ENCODE peak calls at places on chromosomes 16 and 17, in four cellular contexts. H, S, N and Y are unnamed samples.
A peak's percentile ranks its signal among the peaks of the same experiment; 100 is the strongest.

GRCh38 chr17:77496831-77497577 is 356.2 kb downstream of the SEC14L1 start:
- DNase-seq in H (no peak), N (peak; percentile 38), S (no peak), Y (no peak)

GRCh38 chr16:22177968-22178934 is 15.9 kb downstream of the SDR42E2 start:
- DNase-seq in N (no peak), H (no peak), S (no peak), Y (no peak)

GRCh38 chr16:4320571-4321137 is 4.8 kb downstream of the GLIS2 start:
- DNase-seq in S (no peak), H (no peak), N (no peak), Y (no peak)

GRCh38 chr16:11361751-11362742 is 16.8 kb downstream of the RMI2 start:
- DNase-seq in H (peak; percentile 36), S (no peak), N (no peak), Y (no peak)

GRCh38 chr17:55246583-55246982 is 18.2 kb upstream of the HLF start:
- DNase-seq in H (no peak), N (no peak), S (no peak), Y (no peak)

GRCh38 chr17:27956601-27957445 is 63.7 kb upstream of the LYRM9 start:
- DNase-seq in S (no peak), N (peak; percentile 25), H (no peak), Y (no peak)

GRCh38 chr17:77437017-77437416 is 296.2 kb downstream of the SEC14L1 start:
- DNase-seq in N (peak; percentile 71), S (no peak), H (peak; percentile 80), Y (peak; percentile 89)

GRCh38 chr16:4780235-4780634 is 7.9 kb downstream of the SEPTIN12 start:
- DNase-seq in N (no peak), S (no peak), H (peak; percentile 30), Y (no peak)

GRCh38 chr16:84120023-84120422 is 3.3 kb upstream of the MBTPS1 start:
- DNase-seq in S (no peak), H (no peak), N (no peak), Y (no peak)

GRCh38 chr17:19304209-19304608 is 58.3 kb downstream of the B9D1 start:
- DNase-seq in H (peak; percentile 56), S (no peak), N (no peak), Y (no peak)

GRCh38 chr17:78133971-78134898 is 3.7 kb downstream of the TMC8 start:
- DNase-seq in H (peak; percentile 47), N (peak; percentile 84), S (no peak), Y (no peak)

GRCh38 chr17:41965694-41966375 is 760 bp upstream of the CNP start:
- DNase-seq in S (no peak), H (peak; percentile 63), N (peak; percentile 54), Y (no peak)

GRCh38 chr16:27218756-27219155 is 15.4 kb downstream of the KDM8 start:
- DNase-seq in S (no peak), H (no peak), N (no peak), Y (no peak)

DNA sequence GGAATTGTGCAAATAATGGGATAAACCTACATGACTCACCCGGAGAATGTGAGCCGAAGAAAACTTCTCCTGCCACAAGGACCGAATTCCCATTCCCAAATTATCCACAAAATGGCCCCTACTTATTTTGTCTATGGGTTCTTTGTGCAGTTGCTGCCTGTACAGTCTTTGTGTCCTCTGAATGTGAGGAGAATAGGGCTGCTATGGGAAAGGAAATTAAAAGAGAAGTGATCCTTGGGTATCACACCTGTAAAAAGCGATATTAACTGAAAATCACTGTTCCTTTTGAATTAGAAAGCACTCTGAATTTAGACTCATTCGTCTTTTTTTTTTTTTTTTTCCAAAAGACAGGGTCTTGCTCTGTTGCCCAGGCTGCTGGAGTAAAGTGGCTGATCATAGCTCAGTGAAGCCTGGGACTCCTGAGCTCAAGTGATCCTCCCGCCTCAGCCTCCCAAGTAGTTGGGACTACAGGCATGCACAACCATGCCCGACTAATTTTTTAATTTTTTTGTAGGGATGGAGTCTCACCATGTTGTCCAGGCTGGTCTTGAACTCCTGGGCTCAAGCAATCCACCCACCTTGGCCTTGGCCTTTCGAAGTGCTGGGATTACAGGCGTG is 45.4 kb downstream of the CHD9 start:
- DNase-seq in S (no peak), H (no peak), N (no peak), Y (no peak)
- H3K4me3 ChIP-seq in S (peak overlapping the region; percentile 26), H (peak overlapping the region; percentile 42), N (peak overlapping the region; percentile 61), Y (peak overlapping the region; percentile 47)

DNA sequence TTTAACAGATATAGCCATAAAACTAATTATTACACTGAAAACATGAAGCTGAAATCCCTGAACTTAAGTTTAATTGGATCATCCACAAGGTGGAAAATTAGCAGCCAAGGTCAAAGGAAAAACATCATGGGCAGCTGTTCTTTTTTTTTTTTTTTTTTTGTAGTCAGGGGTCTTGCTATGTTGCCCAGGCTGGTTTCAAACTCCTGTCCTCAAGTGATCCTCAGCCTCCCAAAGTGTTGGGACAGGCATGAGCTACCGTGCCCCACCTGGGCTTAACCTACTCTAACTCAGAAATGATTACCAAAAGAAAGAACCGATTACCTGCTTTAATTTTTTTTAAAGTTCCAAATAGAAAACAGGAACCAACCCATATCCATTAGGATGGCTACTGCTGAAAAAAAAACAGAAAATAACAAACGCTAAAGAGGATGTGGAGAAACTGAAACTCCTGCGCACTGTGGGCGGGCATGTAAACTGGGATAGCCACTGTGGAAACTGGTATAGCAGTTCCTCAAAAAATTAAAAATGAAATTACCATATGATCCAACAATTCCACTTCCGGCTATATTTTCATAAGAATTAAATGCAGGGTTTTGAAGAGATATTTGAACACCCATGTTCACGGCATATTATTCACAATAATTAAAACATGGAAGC is 8.6 kb downstream of the CMC2 start:
- DNase-seq in N (no peak), H (no peak), S (no peak), Y (no peak)
- H3K4me3 ChIP-seq in N (no peak overlapping the region), H (no peak overlapping the region), S (no peak overlapping the region), Y (no peak overlapping the region)

GRCh38 chr17:36506249-36506826 is 19.9 kb downstream of the ZNHIT3 start:
- DNase-seq in N (no peak), H (no peak), S (no peak), Y (no peak)
- H3K4me3 ChIP-seq in N (no peak overlapping the region), H (no peak overlapping the region), S (no peak overlapping the region), Y (no peak overlapping the region)

GRCh38 chr17:56545056-56545455 is 48.4 kb upstream of the NOG start:
- DNase-seq in N (no peak), H (no peak), S (no peak), Y (no peak)
- H3K4me3 ChIP-seq in N (no peak overlapping the region), H (no peak overlapping the region), S (no peak overlapping the region), Y (no peak overlapping the region)

DNA sequence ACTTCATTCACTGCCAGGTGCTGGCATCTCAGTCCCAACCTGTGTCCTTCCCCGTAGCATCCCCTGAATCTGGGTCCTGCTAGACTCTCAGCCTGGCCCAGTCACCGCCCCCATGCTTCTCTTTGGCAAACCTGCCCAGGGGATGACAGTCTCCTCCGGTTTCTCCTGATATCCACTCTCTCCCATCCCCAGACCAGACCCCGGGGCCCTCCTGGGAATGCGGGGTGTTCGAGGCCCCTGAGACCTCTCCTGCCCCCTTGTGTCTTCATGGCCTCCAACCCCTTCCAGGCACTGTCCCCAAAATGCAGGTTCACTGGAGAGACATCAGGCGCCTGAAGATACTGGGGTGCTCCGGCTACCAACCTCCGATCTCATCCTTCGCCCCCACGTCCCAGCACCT is 544 bp downstream of the STX1B start:
- DNase-seq in N (peak; percentile 69), S (no peak), H (peak; percentile 33), Y (no peak)
- H3K4me3 ChIP-seq in N (peak overlapping the region; percentile 73), S (peak overlapping the region; percentile 30), H (peak overlapping the region; percentile 60), Y (peak overlapping the region; percentile 52)